ENCODE peak calls at places on chromosome 6, in ten cellular contexts. One of them, this sample, is unnamed.
A peak's percentile ranks its signal among the peaks of the same experiment; 100 is the strongest.

GRCh38 chr6:169933839-169934698 is 182.6 kb downstream of the ERMARD start:
- DNase-seq in CD4-positive, alpha-beta T cell: no peak
- DNase-seq in stimulated activated CD4-positive, alpha-beta T cell treated with anti-CD3 and anti-CD28 coated beads, Interleukin-4, amount 100 ng/mL, for 24 hours: no peak
- DNase-seq in hepatic stellate cell: peak; percentile 19
- DNase-seq in heart right ventricle: peak; percentile 54
- DNase-seq in effector CD4-positive, alpha-beta T cell: no peak
- DNase-seq in T-helper 9 cell: no peak
- DNase-seq in stomach: peak; percentile 95
- DNase-seq in PC-9: no peak
- DNase-seq in stimulated activated CD8-positive, alpha-beta memory T cell treated with anti-CD3 and anti-CD28 coated beads, Interleukin-4, amount 100 ng/mL, for 4 hours: no peak
- DNase-seq in this sample: no peak

GRCh38 chr6:157724960-157725741 is 97.9 kb upstream of the SNX9 start:
- DNase-seq in T-helper 9 cell: no peak
- DNase-seq in PC-9: no peak
- DNase-seq in CD4-positive, alpha-beta T cell: no peak
- DNase-seq in heart right ventricle: peak; percentile 16
- DNase-seq in hepatic stellate cell: no peak
- DNase-seq in stimulated activated CD8-positive, alpha-beta memory T cell treated with anti-CD3 and anti-CD28 coated beads, Interleukin-4, amount 100 ng/mL, for 4 hours: no peak
- DNase-seq in effector CD4-positive, alpha-beta T cell: no peak
- DNase-seq in stimulated activated CD4-positive, alpha-beta T cell treated with anti-CD3 and anti-CD28 coated beads, Interleukin-4, amount 100 ng/mL, for 24 hours: no peak
- DNase-seq in stomach: no peak
- DNase-seq in this sample: no peak

GRCh38 chr6:41936073-41936837 is 5.4 kb downstream of the CCND3 start:
- DNase-seq in stimulated activated CD8-positive, alpha-beta memory T cell treated with anti-CD3 and anti-CD28 coated beads, Interleukin-4, amount 100 ng/mL, for 4 hours: peak; percentile 37
- DNase-seq in effector CD4-positive, alpha-beta T cell: peak; percentile 55
- DNase-seq in PC-9: peak; percentile 72
- DNase-seq in hepatic stellate cell: peak; percentile 85
- DNase-seq in stomach: peak; percentile 62
- DNase-seq in T-helper 9 cell: peak; percentile 53
- DNase-seq in CD4-positive, alpha-beta T cell: peak; percentile 46
- DNase-seq in stimulated activated CD4-positive, alpha-beta T cell treated with anti-CD3 and anti-CD28 coated beads, Interleukin-4, amount 100 ng/mL, for 24 hours: peak; percentile 74
- DNase-seq in heart right ventricle: peak; percentile 81
- DNase-seq in this sample: peak; percentile 91

GRCh38 chr6:31727717-31728671 is 1.1 kb downstream of the DDAH2 start:
- DNase-seq in stimulated activated CD4-positive, alpha-beta T cell treated with anti-CD3 and anti-CD28 coated beads, Interleukin-4, amount 100 ng/mL, for 24 hours: no peak
- DNase-seq in hepatic stellate cell: no peak
- DNase-seq in effector CD4-positive, alpha-beta T cell: no peak
- DNase-seq in stomach: no peak
- DNase-seq in heart right ventricle: no peak
- DNase-seq in CD4-positive, alpha-beta T cell: no peak
- DNase-seq in stimulated activated CD8-positive, alpha-beta memory T cell treated with anti-CD3 and anti-CD28 coated beads, Interleukin-4, amount 100 ng/mL, for 4 hours: no peak
- DNase-seq in T-helper 9 cell: no peak
- DNase-seq in PC-9: no peak
- DNase-seq in this sample: no peak

GRCh38 chr6:133240511-133241087 is 558 bp upstream of the EYA4 start:
- DNase-seq in PC-9: peak; percentile 44
- DNase-seq in stimulated activated CD4-positive, alpha-beta T cell treated with anti-CD3 and anti-CD28 coated beads, Interleukin-4, amount 100 ng/mL, for 24 hours: no peak
- DNase-seq in CD4-positive, alpha-beta T cell: no peak
- DNase-seq in heart right ventricle: peak; percentile 25
- DNase-seq in hepatic stellate cell: peak; percentile 11
- DNase-seq in effector CD4-positive, alpha-beta T cell: no peak
- DNase-seq in stimulated activated CD8-positive, alpha-beta memory T cell treated with anti-CD3 and anti-CD28 coated beads, Interleukin-4, amount 100 ng/mL, for 4 hours: no peak
- DNase-seq in stomach: no peak
- DNase-seq in T-helper 9 cell: no peak
- DNase-seq in this sample: peak; percentile 24

GRCh38 chr6:163094881-163095280 is 319.6 kb upstream of the QKI start:
- DNase-seq in T-helper 9 cell: no peak
- DNase-seq in effector CD4-positive, alpha-beta T cell: no peak
- DNase-seq in CD4-positive, alpha-beta T cell: no peak
- DNase-seq in hepatic stellate cell: no peak
- DNase-seq in stimulated activated CD4-positive, alpha-beta T cell treated with anti-CD3 and anti-CD28 coated beads, Interleukin-4, amount 100 ng/mL, for 24 hours: no peak
- DNase-seq in stimulated activated CD8-positive, alpha-beta memory T cell treated with anti-CD3 and anti-CD28 coated beads, Interleukin-4, amount 100 ng/mL, for 4 hours: no peak
- DNase-seq in PC-9: no peak
- DNase-seq in stomach: no peak
- DNase-seq in heart right ventricle: no peak
- DNase-seq in this sample: no peak

GRCh38 chr6:168383062-168383854 is 57.7 kb upstream of the SMOC2 start:
- DNase-seq in effector CD4-positive, alpha-beta T cell: no peak
- DNase-seq in T-helper 9 cell: no peak
- DNase-seq in stimulated activated CD8-positive, alpha-beta memory T cell treated with anti-CD3 and anti-CD28 coated beads, Interleukin-4, amount 100 ng/mL, for 4 hours: no peak
- DNase-seq in CD4-positive, alpha-beta T cell: no peak
- DNase-seq in heart right ventricle: no peak
- DNase-seq in PC-9: no peak
- DNase-seq in hepatic stellate cell: no peak
- DNase-seq in stimulated activated CD4-positive, alpha-beta T cell treated with anti-CD3 and anti-CD28 coated beads, Interleukin-4, amount 100 ng/mL, for 24 hours: no peak
- DNase-seq in stomach: no peak
- DNase-seq in this sample: no peak

GRCh38 chr6:107045733-107046312 is 17.8 kb downstream of the MTRES1 start:
- DNase-seq in stimulated activated CD4-positive, alpha-beta T cell treated with anti-CD3 and anti-CD28 coated beads, Interleukin-4, amount 100 ng/mL, for 24 hours: no peak
- DNase-seq in heart right ventricle: no peak
- DNase-seq in effector CD4-positive, alpha-beta T cell: no peak
- DNase-seq in PC-9: no peak
- DNase-seq in hepatic stellate cell: no peak
- DNase-seq in T-helper 9 cell: no peak
- DNase-seq in CD4-positive, alpha-beta T cell: no peak
- DNase-seq in stimulated activated CD8-positive, alpha-beta memory T cell treated with anti-CD3 and anti-CD28 coated beads, Interleukin-4, amount 100 ng/mL, for 4 hours: no peak
- DNase-seq in stomach: no peak
- DNase-seq in this sample: no peak

GRCh38 chr6:119544325-119545150 is 195.0 kb upstream of the MAN1A1 start:
- DNase-seq in heart right ventricle: no peak
- DNase-seq in effector CD4-positive, alpha-beta T cell: no peak
- DNase-seq in CD4-positive, alpha-beta T cell: no peak
- DNase-seq in stimulated activated CD8-positive, alpha-beta memory T cell treated with anti-CD3 and anti-CD28 coated beads, Interleukin-4, amount 100 ng/mL, for 4 hours: no peak
- DNase-seq in PC-9: no peak
- DNase-seq in T-helper 9 cell: no peak
- DNase-seq in hepatic stellate cell: no peak
- DNase-seq in stomach: no peak
- DNase-seq in stimulated activated CD4-positive, alpha-beta T cell treated with anti-CD3 and anti-CD28 coated beads, Interleukin-4, amount 100 ng/mL, for 24 hours: no peak
- DNase-seq in this sample: no peak

GRCh38 chr6:133001040-133001570 is 186.7 kb downstream of the RPS12 start:
- DNase-seq in heart right ventricle: no peak
- DNase-seq in hepatic stellate cell: no peak
- DNase-seq in stomach: no peak
- DNase-seq in T-helper 9 cell: no peak
- DNase-seq in CD4-positive, alpha-beta T cell: no peak
- DNase-seq in stimulated activated CD8-positive, alpha-beta memory T cell treated with anti-CD3 and anti-CD28 coated beads, Interleukin-4, amount 100 ng/mL, for 4 hours: no peak
- DNase-seq in PC-9: no peak
- DNase-seq in effector CD4-positive, alpha-beta T cell: no peak
- DNase-seq in stimulated activated CD4-positive, alpha-beta T cell treated with anti-CD3 and anti-CD28 coated beads, Interleukin-4, amount 100 ng/mL, for 24 hours: no peak
- DNase-seq in this sample: no peak